ENCODE peak calls at places on chromosome 6, in four cellular contexts. A, T, K and R are unnamed samples.

GRCh38 chr6:25248100-25248499 is 31.1 kb upstream of the CARMIL1 start:
- DNase-seq in A (no peak), T (no peak), K (peak; percentile 42), R (no peak)

GRCh38 chr6:49923826-49924225 is 40.1 kb downstream of the DEFB114 start:
- DNase-seq in A (no peak), T (no peak), K (no peak), R (no peak)

GRCh38 chr6:159577564-159577963 is 115.5 kb downstream of the SOD2 start:
- DNase-seq in A (no peak), T (no peak), K (no peak), R (no peak)

GRCh38 chr6:8655670-8656454 is 220.5 kb upstream of the SLC35B3 start:
- DNase-seq in A (no peak), T (no peak), K (no peak), R (no peak)

GRCh38 chr6:36075656-36076055 is 48.0 kb downstream of the MAPK14 start:
- DNase-seq in A (no peak), T (no peak), K (no peak), R (no peak)

GRCh38 chr6:90192857-90193256 is 103.8 kb downstream of the BACH2 start:
- DNase-seq in A (no peak), T (no peak), K (no peak), R (no peak)

GRCh38 chr6:48957781-48958180 is 505.3 kb downstream of the MMUT start:
- DNase-seq in A (peak; percentile 53), T (no peak), K (peak; percentile 27), R (no peak)

GRCh38 chr6:145235207-145235606 is 500.1 kb downstream of the EPM2A start:
- DNase-seq in A (no peak), T (no peak), K (no peak), R (no peak)

GRCh38 chr6:143164565-143165105 is 103.9 kb downstream of the AIG1 start:
- DNase-seq in A (peak; percentile 57), T (no peak), K (no peak), R (no peak)

GRCh38 chr6:161696828-161697227 is 423.0 kb upstream of the AGPAT4 start:
- DNase-seq in A (no peak), T (no peak), K (no peak), R (no peak)

GRCh38 chr6:48658910-48659309 is 547.9 kb upstream of the PTCHD4 start:
- DNase-seq in A (no peak), T (no peak), K (no peak), R (no peak)

GRCh38 chr6:40349092-40349491 is 238.1 kb downstream of the LRFN2 start:
- DNase-seq in A (peak; percentile 59), T (no peak), K (peak; percentile 28), R (no peak)

GRCh38 chr6:6772751-6773150 is 184.2 kb downstream of the LY86 start:
- DNase-seq in A (peak; percentile 9), T (no peak), K (no peak), R (no peak)

GRCh38 chr6:23176883-23177282 is 607.5 kb downstream of the HDGFL1 start:
- DNase-seq in A (no peak), T (no peak), K (no peak), R (no peak)

GRCh38 chr6:134267917-134268361 is 50.0 kb downstream of the SGK1 start:
- DNase-seq in A (peak; percentile 89), T (no peak), K (peak; percentile 89), R (no peak)

GRCh38 chr6:134840086-134840485 is 109.8 kb downstream of the ALDH8A1 start:
- DNase-seq in A (no peak), T (no peak), K (no peak), R (no peak)

GRCh38 chr6:122289721-122290501 is 109.5 kb upstream of the HSF2 start:
- DNase-seq in A (peak; percentile 7), T (no peak), K (peak; percentile 14), R (no peak)

GRCh38 chr6:41200296-41200900 is 551 bp downstream of the TREML2 start:
- DNase-seq in A (peak; percentile 75), T (no peak), K (peak; percentile 52), R (peak; percentile 44)

GRCh38 chr6:75208564-75209431 is 2.9 kb upstream of the COL12A1 start:
- DNase-seq in A (peak; percentile 91), T (peak; percentile 66), K (peak; percentile 88), R (peak; percentile 62)

GRCh38 chr6:151276112-151276745 is 36.5 kb downstream of the AKAP12 start:
- DNase-seq in A (peak; percentile 84), T (no peak), K (peak; percentile 74), R (no peak)

GRCh38 chr6:108113557-108114519 is 39.3 kb upstream of the OSTM1 start:
- DNase-seq in A (peak; percentile 72), T (peak; percentile 62), K (peak; percentile 72), R (peak; percentile 24)

GRCh38 chr6:10398439-10399218 is 16.2 kb downstream of the TFAP2A start:
- DNase-seq in A (no peak), T (no peak), K (no peak), R (no peak)

GRCh38 chr6:138454976-138455706 is 44.2 kb downstream of the NHSL1 start:
- DNase-seq in A (no peak), T (no peak), K (no peak), R (peak; percentile 53)

GRCh38 chr6:13924146-13924948 is 405 bp upstream of the RNF182 start:
- DNase-seq in A (peak; percentile 57), T (no peak), K (peak; percentile 37), R (peak; percentile 8)

GRCh38 chr6:4297348-4297747 is 162.0 kb upstream of the ECI2 start:
- DNase-seq in A (no peak), T (no peak), K (no peak), R (no peak)

GRCh38 chr6:139161169-139161568 is 26.3 kb downstream of the HECA start:
- DNase-seq in A (no peak), T (no peak), K (no peak), R (no peak)

GRCh38 chr6:16227605-16228004 is 10.8 kb upstream of the GMPR start:
- DNase-seq in A (no peak), T (no peak), K (no peak), R (no peak)

GRCh38 chr6:16229710-16230109 is 8.7 kb upstream of the GMPR start:
- DNase-seq in A (no peak), T (no peak), K (no peak), R (no peak)

GRCh38 chr6:16227048-16227562 is 11.3 kb upstream of the GMPR start:
- DNase-seq in A (no peak), T (no peak), K (no peak), R (no peak)

GRCh38 chr6:16228043-16228442 is 10.3 kb upstream of the GMPR start:
- DNase-seq in A (no peak), T (no peak), K (no peak), R (no peak)

DNA sequence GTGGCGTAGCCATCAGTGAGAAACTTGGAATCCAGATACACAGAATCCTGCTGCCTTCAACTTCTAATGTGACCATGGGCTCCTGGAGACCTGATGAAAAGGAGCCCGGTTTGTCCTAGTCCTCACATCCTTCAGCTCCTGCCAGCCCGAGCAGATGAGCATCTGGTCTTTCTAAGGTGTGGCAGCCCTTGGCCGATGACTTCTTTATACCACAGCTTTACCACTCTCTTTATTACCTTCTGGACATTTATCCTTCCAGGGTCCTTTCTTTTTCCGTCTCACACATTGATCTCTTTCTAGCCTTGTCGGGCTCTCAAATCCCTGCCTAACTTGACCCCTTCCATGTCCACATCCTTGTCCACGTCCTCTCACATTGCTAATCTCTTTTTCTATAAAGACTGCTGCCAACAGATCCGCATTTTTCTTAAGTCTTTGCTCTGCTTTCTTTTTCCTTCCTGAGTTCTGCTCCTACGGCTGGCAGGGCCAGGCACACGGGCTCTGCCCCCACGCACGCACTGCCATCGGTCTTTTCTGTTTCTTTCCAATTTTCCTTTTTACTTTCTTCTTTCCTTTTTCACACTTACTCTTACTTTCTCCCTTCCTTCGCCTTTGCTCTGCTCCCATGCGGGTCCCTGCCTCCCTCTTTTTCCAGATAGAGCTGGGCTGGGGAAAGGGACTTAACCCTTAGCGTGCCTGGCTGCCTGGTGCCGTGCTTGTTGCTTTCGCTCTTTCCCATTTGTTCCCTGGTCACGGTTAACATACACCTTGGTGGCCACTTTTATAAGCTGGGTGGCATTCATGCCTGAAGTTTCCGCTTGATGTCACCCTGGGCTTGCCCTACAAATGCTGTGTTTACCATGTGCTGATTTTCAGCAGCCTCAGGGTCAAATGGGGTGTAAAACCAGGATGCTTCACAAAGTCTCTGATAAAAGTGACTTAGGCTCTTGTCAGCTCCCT is 9.4 kb upstream of the GMPR start:
- DNase-seq in A (no peak), T (no peak), K (no peak), R (no peak)
- TF ChIP-seq CTCF in A (no peak), T (no peak), K (no peak), R (no peak)

DNA sequence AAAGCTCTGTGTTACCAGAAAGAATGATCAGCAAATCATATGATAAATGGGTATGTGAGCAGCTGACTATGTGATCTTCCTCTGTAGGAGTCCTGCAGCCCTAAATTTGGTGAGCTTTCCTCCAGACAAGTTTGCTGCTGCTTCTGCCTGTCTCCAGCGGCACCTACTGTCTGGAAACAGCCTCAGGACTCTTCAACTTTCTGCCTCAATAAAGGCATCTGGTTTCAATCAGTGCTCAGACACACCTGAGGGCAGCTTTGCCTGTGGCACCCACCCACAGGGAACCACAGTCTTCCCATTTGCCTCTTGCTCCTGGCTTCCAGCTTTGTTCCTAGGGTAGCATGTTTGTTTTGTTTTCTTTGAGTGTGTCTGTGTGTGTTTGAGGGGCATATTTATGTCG is 727.9 kb upstream of the MAN1A1 start:
- DNase-seq in A (peak; percentile 6), T (no peak), K (peak; percentile 1), R (no peak)
- TF ChIP-seq CTCF in A (peak; percentile 10), T (no peak), K (peak; percentile 11), R (no peak)

GRCh38 chr6:83609248-83609647 is 96.9 kb downstream of the PRSS35 start:
- DNase-seq in A (no peak), T (no peak), K (no peak), R (no peak)
- TF ChIP-seq CTCF in A (no peak), T (no peak), K (no peak), R (no peak)

DNA sequence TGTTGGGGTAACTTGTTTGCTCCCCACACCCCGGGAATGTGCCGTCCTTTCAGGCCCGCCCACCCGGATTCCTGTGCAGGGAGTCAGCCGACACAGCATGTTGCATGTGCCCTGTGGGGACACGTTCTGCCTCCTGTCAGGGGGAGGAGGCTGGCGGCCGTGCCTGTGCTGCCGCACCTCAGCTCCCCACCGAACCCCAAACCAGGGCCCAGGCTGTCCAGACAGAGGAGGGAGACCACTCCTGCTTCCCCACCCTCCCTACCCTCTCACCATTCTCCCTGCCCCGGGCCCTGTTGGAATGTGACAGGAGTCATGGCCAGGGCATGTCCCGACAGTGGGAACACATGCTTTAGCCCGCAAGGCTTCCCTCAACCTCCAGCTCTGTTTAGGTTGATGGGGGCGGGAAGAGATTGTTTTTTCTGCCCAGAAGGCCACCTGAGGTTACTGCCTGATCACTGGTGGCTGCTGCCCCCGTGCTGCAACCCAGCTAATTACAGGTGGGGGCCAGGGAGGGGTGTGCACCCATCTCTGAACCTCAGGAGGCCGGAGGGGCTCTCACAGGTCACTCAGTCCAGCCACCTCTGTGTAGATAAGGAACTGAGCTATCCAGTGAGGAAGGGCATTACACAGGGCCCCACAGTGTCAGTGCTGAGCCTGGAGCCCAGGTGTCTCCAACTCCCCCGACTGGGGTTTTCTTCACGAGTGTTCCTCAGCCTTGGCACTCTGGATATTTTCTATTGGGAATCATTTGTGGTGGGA is 13.6 kb downstream of the LRRC73 start:
- DNase-seq in A (peak; percentile 46), T (peak; percentile 68), K (peak; percentile 43), R (no peak)
- TF ChIP-seq CTCF in A (peak; percentile 60), T (peak; percentile 45), K (peak; percentile 51), R (peak; percentile 53)

GRCh38 chr6:18155864-18156396 is 708 bp downstream of the KDM1B start:
- DNase-seq in A (peak; percentile 31), T (peak; percentile 67), K (peak; percentile 22), R (peak; percentile 74)
- TF ChIP-seq CTCF in A (peak; percentile 35), T (no peak), K (peak; percentile 28), R (peak; percentile 32)